ENCODE peak calls at places on chromosomes 1 and 21, in eight cellular contexts. M is kidney; F is heart left ventricle; Z is lung; O is psoas muscle; A is endodermal cell; Q is CD4-positive, alpha-beta memory T cell; N is H9. S is an unnamed sample.

GRCh38 chr1:2644171-2644570 is 11.4 kb upstream of the MMEL1 start:
- DNase-seq in M (peak; percentile 73), Q (no peak), O (peak; percentile 47), N (no peak), Z (no peak), F (no peak), A (no peak), S (no peak)

GRCh38 chr1:176669782-176670181 is 206.8 kb downstream of the PAPPA2 start:
- DNase-seq in F (peak; percentile 35), M (no peak), Q (no peak), A (no peak), N (no peak), O (no peak), Z (no peak), S (no peak)

GRCh38 chr1:178566187-178566586 is 53.3 kb downstream of the TEX35 start:
- DNase-seq in M (no peak), A (no peak), Q (no peak), O (no peak), Z (no peak), F (no peak), N (no peak), S (no peak)

GRCh38 chr1:43319288-43319687 is 18.3 kb upstream of the MPL start:
- DNase-seq in N (no peak), Z (no peak), O (no peak), M (no peak), A (peak; percentile 17), Q (no peak), F (no peak), S (no peak)

GRCh38 chr1:205515781-205516253 is 11.3 kb downstream of the CDK18 start:
- DNase-seq in Z (no peak), A (peak; percentile 77), F (peak; percentile 52), N (no peak), O (peak; percentile 74), Q (no peak), M (peak; percentile 82), S (no peak)

GRCh38 chr1:201283836-201284553 is 689 bp downstream of the PKP1 start:
- DNase-seq in O (no peak), F (no peak), N (peak; percentile 47), A (no peak), M (peak; percentile 66), Z (no peak), Q (no peak), S (no peak)

GRCh38 chr1:209672705-209673630 is 2.2 kb upstream of the G0S2 start:
- DNase-seq in M (no peak), O (no peak), N (no peak), A (no peak), Z (no peak), F (no peak), Q (peak; percentile 73), S (no peak)

GRCh38 chr1:234320549-234320948 is 52.7 kb upstream of the COA6 start:
- DNase-seq in A (no peak), F (no peak), Q (no peak), N (no peak), Z (no peak), O (no peak), M (no peak), S (no peak)

GRCh38 chr1:195376190-195376589 is 1232.0 kb downstream of the KCNT2 start:
- DNase-seq in O (no peak), N (no peak), M (no peak), F (no peak), Q (no peak), Z (no peak), A (no peak), S (no peak)

GRCh38 chr1:225596736-225597135 is 56.2 kb downstream of the ENAH start:
- DNase-seq in A (no peak), O (no peak), F (no peak), N (no peak), Z (no peak), M (no peak), Q (no peak), S (no peak)
- H3K4me1 ChIP-seq in A (no peaks in the 10 kb centered on the region), O (peaks cover 57% of the 10 kb centered on the region), F (peaks cover 49% of the 10 kb centered on the region), N (no peaks in the 10 kb centered on the region), Z (peaks cover 24% of the 10 kb centered on the region), M (no peaks in the 10 kb centered on the region), Q (no peaks in the 10 kb centered on the region), S (no peaks in the 10 kb centered on the region)

GRCh38 chr21:36038701-36039497 is 21.4 kb downstream of the SETD4 start:
- DNase-seq in F (no peak), A (no peak), M (no peak), Z (no peak), N (no peak), Q (no peak), O (no peak), S (no peak)
- H3K4me1 ChIP-seq in F (no peaks in the 10 kb centered on the region), A (no peaks in the 10 kb centered on the region), M (peaks cover 13% of the 10 kb centered on the region), Z (no peaks in the 10 kb centered on the region), N (no peaks in the 10 kb centered on the region), Q (no peaks in the 10 kb centered on the region), O (peaks cover 10% of the 10 kb centered on the region), S (no peaks in the 10 kb centered on the region)

GRCh38 chr1:36377776-36378175 is 7.9 kb downstream of the STK40 start:
- DNase-seq in A (no peak), F (no peak), Q (no peak), M (peak; percentile 36), N (no peak), Z (no peak), O (no peak), S (no peak)
- H3K4me1 ChIP-seq in A (peaks cover 27% of the 10 kb centered on the region), F (peaks cover 84% of the 10 kb centered on the region), Q (peaks cover 92% of the 10 kb centered on the region), M (peaks cover 34% of the 10 kb centered on the region), N (peaks cover 7% of the 10 kb centered on the region), Z (peaks cover 19% of the 10 kb centered on the region), O (peaks cover 86% of the 10 kb centered on the region), S (peaks cover 28% of the 10 kb centered on the region)

GRCh38 chr1:204266504-204267034 is 52.8 kb upstream of the GOLT1A start:
- DNase-seq in Z (no peak), F (no peak), M (peak; percentile 40), A (no peak), N (no peak), O (no peak), Q (no peak), S (no peak)

GRCh38 chr1:204263240-204263848 is 49.6 kb upstream of the GOLT1A start:
- DNase-seq in N (no peak), O (peak; percentile 62), Z (no peak), M (peak; percentile 72), A (no peak), Q (no peak), F (no peak), S (no peak)

GRCh38 chr1:204267191-204267601 is 53.4 kb upstream of the GOLT1A start:
- DNase-seq in M (peak; percentile 57), F (no peak), A (no peak), O (no peak), Z (no peak), N (no peak), Q (no peak), S (no peak)

GRCh38 chr1:204264805-204265204 is 51.0 kb upstream of the GOLT1A start:
- DNase-seq in A (no peak), N (no peak), M (peak; percentile 46), Q (no peak), Z (no peak), F (no peak), O (no peak), S (no peak)

DNA sequence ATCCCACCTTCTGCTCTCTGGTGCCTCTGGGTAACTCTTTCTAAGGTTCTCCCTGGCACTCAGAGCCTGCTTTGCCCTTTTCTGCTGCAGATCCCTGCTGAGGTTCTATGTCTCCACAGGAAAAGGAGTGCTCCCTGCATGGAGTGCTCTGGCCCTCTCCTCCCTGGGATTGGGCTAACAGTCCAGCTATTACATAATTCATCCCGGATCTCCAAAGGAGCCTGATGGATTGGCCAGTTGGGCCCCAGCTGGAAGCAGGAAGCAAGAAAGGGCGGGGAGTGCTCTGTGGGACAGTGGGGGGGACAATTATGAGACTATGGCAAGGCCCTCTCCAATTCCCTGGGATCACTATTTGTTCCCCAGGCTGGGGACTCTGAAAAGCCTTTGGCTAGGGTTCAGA is 51.9 kb upstream of the GOLT1A start:
- DNase-seq in M (peak; percentile 54), O (peak; percentile 65), F (peak; percentile 55), A (no peak), Z (no peak), N (no peak), Q (no peak), S (no peak)
- H3K4me1 ChIP-seq in M (peaks cover 52% of the 10 kb centered on the region), O (no peaks in the 10 kb centered on the region), F (peaks cover 38% of the 10 kb centered on the region), A (peaks cover 9% of the 10 kb centered on the region), Z (peaks cover 7% of the 10 kb centered on the region), N (no peaks in the 10 kb centered on the region), Q (no peaks in the 10 kb centered on the region), S (no peaks in the 10 kb centered on the region)

DNA sequence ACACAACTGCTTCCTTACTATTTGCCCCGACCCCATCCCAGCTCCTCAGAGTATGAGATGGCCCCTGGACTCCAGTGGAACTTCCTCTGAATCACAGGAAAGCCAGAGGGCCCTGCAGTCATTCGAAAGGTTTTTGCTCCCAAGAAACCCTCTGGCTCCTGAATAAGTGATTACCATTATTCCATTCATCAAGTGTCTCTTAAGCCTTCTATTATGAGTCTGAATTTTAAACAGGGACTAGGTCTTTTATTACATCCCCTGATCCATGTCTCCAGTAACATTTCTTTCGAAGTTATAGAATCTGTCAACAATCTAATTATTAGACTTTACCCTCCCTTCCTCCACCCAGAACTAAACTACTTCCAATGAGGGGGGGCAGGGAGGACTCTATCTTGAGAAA is 14.5 kb downstream of the SIPA1L2 start:
- DNase-seq in F (no peak), Q (no peak), Z (no peak), A (no peak), N (no peak), M (no peak), O (no peak), S (no peak)
- H3K4me1 ChIP-seq in F (peaks cover 65% of the 10 kb centered on the region), Q (no peaks in the 10 kb centered on the region), Z (peaks cover 38% of the 10 kb centered on the region), A (peaks cover 23% of the 10 kb centered on the region), N (peaks cover 2% of the 10 kb centered on the region), M (no peaks in the 10 kb centered on the region), O (peaks cover 17% of the 10 kb centered on the region), S (peaks cover 3% of the 10 kb centered on the region)

S was measured in Karpas-422.